ENCODE peak calls at places on chromosomes 2 and 18, in seven cellular contexts. S is NAMALWA, R is fibroblast of lung, W is testis, H is AG20443, A is GM10248, D is choroid plexus epithelial cell. X is an unnamed sample.

GRCh38 chr18:13890962-13891361 is 24.4 kb downstream of the MC2R start:
- DNase-seq in S (no peak), R (no peak), W (no peak), H (no peak), A (no peak), D (no peak), X (no peak)

GRCh38 chr2:172009823-172010222 is 10.1 kb downstream of the METAP1D start:
- DNase-seq in S (no peak), R (no peak), W (no peak), H (no peak), A (no peak), D (no peak), X (no peak)

GRCh38 chr2:236998250-236998649 is 87.4 kb upstream of the COPS8 start:
- DNase-seq in S (no peak), R (peak), W (no peak), H (peak), A (no peak), D (peak), X (peak)

GRCh38 chr2:217289153-217289908 is 429.5 kb upstream of the TNP1 start:
- DNase-seq in S (no peak), R (peak), W (no peak), H (no peak), A (no peak), D (no peak), X (no peak)

GRCh38 chr18:79570266-79571201 is 109.1 kb upstream of the CTDP1 start:
- DNase-seq in S (no peak), R (peak), W (no peak), H (peak), A (peak), D (peak), X (peak)

GRCh38 chr2:120253021-120253882 is 600 bp downstream of the RALB start:
- DNase-seq in S (peak), R (peak), W (peak), H (peak), A (peak), D (peak), X (peak)

GRCh38 chr2:238568455-238569414 is 142.0 kb downstream of the ASB1 start:
- DNase-seq in S (no peak), R (no peak), W (no peak), H (no peak), A (peak), D (no peak), X (no peak)

GRCh38 chr2:238369516-238370481 is 49.5 kb downstream of the TRAF3IP1 start:
- DNase-seq in S (no peak), R (no peak), W (peak), H (peak), A (no peak), D (no peak), X (peak)

GRCh38 chr2:113977660-113978523 is 88.0 kb downstream of the ACTR3 start:
- DNase-seq in S (peak), R (peak), W (peak), H (peak), A (no peak), D (peak), X (no peak)

GRCh38 chr18:48326901-48327675 is 82.1 kb downstream of the ZBTB7C start:
- DNase-seq in S (no peak), R (peak), W (no peak), H (peak), A (no peak), D (peak), X (peak)

GRCh38 chr2:158042245-158042644 is 59.4 kb upstream of the UPP2 start:
- DNase-seq in S (no peak), R (no peak), W (no peak), H (no peak), A (no peak), D (no peak), X (no peak)

GRCh38 chr2:44777542-44777941 is 164.0 kb upstream of the SIX3 start:
- DNase-seq in S (peak), R (no peak), W (peak), H (peak), A (peak), D (no peak), X (peak)

GRCh38 chr2:62814132-62814531 is 108.6 kb downstream of the EHBP1 start:
- DNase-seq in S (no peak), R (peak), W (no peak), H (peak), A (no peak), D (peak), X (peak)

GRCh38 chr2:59206361-59206760 is 965.2 kb upstream of the FANCL start:
- DNase-seq in S (no peak), R (no peak), W (no peak), H (no peak), A (no peak), D (no peak), X (no peak)

X was measured in adipocyte.